ENCODE peak calls at places on chromosomes 2 and 18, in six cellular contexts. D is NCI-H524, L is GM13976, G is HCEC 1CT, O is breast epithelium, A is Daoy. P is an unnamed sample.

GRCh38 chr2:65388051-65388531 is 44.3 kb downstream of the SPRED2 start:
- DNase-seq in D (no peak), O (peak), G (no peak), A (no peak), L (peak), P (no peak)

GRCh38 chr2:45812039-45812500 is 160.6 kb downstream of the PRKCE start:
- DNase-seq in A (peak), G (peak), O (no peak), D (peak), L (no peak), P (peak)

GRCh38 chr18:3305933-3306332 is 44.0 kb downstream of the MYL12B start:
- DNase-seq in O (no peak), A (peak), D (no peak), L (no peak), G (peak), P (no peak)

GRCh38 chr2:85234879-85235278 is 92.9 kb downstream of the TGOLN2 start:
- DNase-seq in G (no peak), O (no peak), L (no peak), A (no peak), D (peak), P (no peak)

GRCh38 chr2:85924522-85924921 is 35.7 kb upstream of the ST3GAL5 start:
- DNase-seq in D (no peak), G (peak), L (no peak), A (peak), O (peak), P (no peak)

GRCh38 chr2:104703669-104704068 is 150.2 kb upstream of the POU3F3 start:
- DNase-seq in O (no peak), G (no peak), A (no peak), D (peak), L (no peak), P (no peak)

GRCh38 chr2:159045545-159046454 is 77.4 kb downstream of the TANC1 start:
- DNase-seq in O (no peak), A (no peak), D (no peak), L (no peak), G (no peak), P (no peak)

GRCh38 chr2:201366166-201366565 is 9.0 kb upstream of the FLACC1 start:
- DNase-seq in L (no peak), O (no peak), D (no peak), G (peak), A (no peak), P (no peak)

GRCh38 chr2:180359522-180360282 is 352.6 kb upstream of the CWC22 start:
- DNase-seq in A (peak), D (no peak), G (no peak), O (peak), L (no peak), P (peak)

GRCh38 chr2:71934595-71935263 is 212.9 kb downstream of the CYP26B1 start:
- DNase-seq in D (no peak), L (peak), G (no peak), A (peak), O (no peak), P (no peak)

GRCh38 chr2:109497447-109497846 is 116.3 kb downstream of the SEPTIN10 start:
- DNase-seq in D (no peak), G (peak), A (peak), O (no peak), L (no peak), P (no peak)

GRCh38 chr2:169362346-169363026 is at the start of gene LRP2:
- DNase-seq in L (peak), O (no peak), D (no peak), A (peak), G (no peak), P (no peak)

GRCh38 chr2:66445076-66445724 is 10.3 kb downstream of the MEIS1 start:
- DNase-seq in A (no peak), D (no peak), L (no peak), O (no peak), G (peak), P (no peak)

GRCh38 chr18:61086657-61087056 is 246.6 kb upstream of the CDH20 start:
- DNase-seq in D (peak), L (no peak), G (no peak), A (no peak), O (no peak), P (no peak)

GRCh38 chr18:2985628-2986027 is 27.3 kb downstream of the LPIN2 start:
- DNase-seq in D (no peak), O (no peak), A (no peak), L (no peak), G (peak), P (peak)

GRCh38 chr2:47558116-47559078 is 155.4 kb downstream of the MSH2 start:
- DNase-seq in G (no peak), A (peak), L (no peak), D (no peak), O (no peak), P (peak)

GRCh38 chr2:192278701-192279100 is 84.0 kb upstream of the TMEFF2 start:
- DNase-seq in O (no peak), L (no peak), A (no peak), G (no peak), D (no peak), P (no peak)

GRCh38 chr2:36322108-36322507 is 33.5 kb upstream of the CRIM1 start:
- DNase-seq in O (no peak), G (peak), L (no peak), A (no peak), D (peak), P (peak)

GRCh38 chr2:201149064-201149820 is 33.3 kb downstream of the CFLAR start:
- DNase-seq in A (peak), D (no peak), L (no peak), G (peak), O (no peak), P (peak)

GRCh38 chr18:63078471-63078870 is 241.1 kb downstream of the BCL2 start:
- DNase-seq in G (no peak), O (no peak), L (peak), A (no peak), D (no peak), P (no peak)

GRCh38 chr2:69917854-69918253 is 2.9 kb downstream of the MXD1 start:
- DNase-seq in L (no peak), A (peak), D (no peak), G (peak), O (no peak), P (peak)

GRCh38 chr2:212842544-212843185 is 304.1 kb upstream of the ERBB4 start:
- DNase-seq in A (peak), G (peak), O (no peak), D (no peak), L (no peak), P (peak)

GRCh38 chr2:238895901-238896600 is 48.2 kb downstream of the TWIST2 start:
- DNase-seq in A (peak), O (no peak), G (peak), L (no peak), D (no peak), P (peak)

GRCh38 chr2:20471902-20472559 is 25.2 kb downstream of the RHOB start:
- DNase-seq in L (no peak), O (no peak), D (no peak), G (no peak), A (no peak), P (no peak)

GRCh38 chr2:7744827-7745226 is 827.6 kb downstream of the RNF144A start:
- DNase-seq in G (no peak), A (no peak), D (no peak), O (no peak), L (no peak), P (no peak)

GRCh38 chr18:59229191-59229590 is 9.2 kb downstream of the GRP start:
- DNase-seq in G (no peak), A (peak), D (no peak), L (no peak), O (no peak), P (no peak)

GRCh38 chr2:65722028-65722427 is 289.6 kb upstream of the SPRED2 start:
- DNase-seq in G (no peak), D (no peak), A (peak), L (no peak), O (no peak), P (no peak)

GRCh38 chr2:13284688-13285087 is 568.0 kb downstream of the TRIB2 start:
- DNase-seq in D (no peak), O (no peak), G (no peak), L (no peak), A (no peak), P (no peak)

GRCh38 chr2:130743278-130743677 is 12.1 kb upstream of the AMER3 start:
- DNase-seq in D (no peak), A (no peak), O (no peak), L (no peak), G (no peak), P (no peak)

GRCh38 chr2:149857344-149857743 is 269.8 kb upstream of the MMADHC start:
- DNase-seq in G (peak), D (no peak), L (no peak), A (peak), O (no peak), P (peak)

GRCh38 chr2:27407798-27408491 is 1.4 kb downstream of the PPM1G start:
- DNase-seq in L (peak), G (peak), A (peak), O (no peak), D (peak), P (peak)

GRCh38 chr2:6913415-6914157 is 3.6 kb upstream of the RNF144A start:
- DNase-seq in O (no peak), G (no peak), L (no peak), D (no peak), A (no peak), P (no peak)